ENCODE peak calls at places on chromosome 4, in seven cellular contexts. V, X, U, L, P, I and A are unnamed samples.

GRCh38 chr4:25343671-25344070 is 31.1 kb downstream of the ZCCHC4 start:
- DNase-seq in V (peak), X (no peak), U (no peak), L (no peak), P (no peak), I (peak), A (no peak)

GRCh38 chr4:71251266-71251665 is 87.6 kb upstream of the SLC4A4 start:
- DNase-seq in V (peak), X (no peak), U (no peak), L (no peak), P (no peak), I (peak), A (no peak)

GRCh38 chr4:113026556-113026955 is 22.9 kb upstream of the ANK2 start:
- DNase-seq in V (no peak), X (no peak), U (no peak), L (no peak), P (no peak), I (peak), A (peak)

GRCh38 chr4:54218736-54219135 is 10.4 kb upstream of the PDGFRA start:
- DNase-seq in V (no peak), X (no peak), U (no peak), L (no peak), P (no peak), I (no peak), A (no peak)

GRCh38 chr4:75498041-75498440 is 16.2 kb downstream of the RCHY1 start:
- DNase-seq in V (no peak), X (no peak), U (no peak), L (no peak), P (no peak), I (no peak), A (no peak)

GRCh38 chr4:113468165-113469022 is 293.1 kb downstream of the CAMK2D start:
- DNase-seq in V (peak), X (no peak), U (no peak), L (no peak), P (no peak), I (peak), A (peak)

GRCh38 chr4:108991929-108992328 is 229.1 kb upstream of the ETNPPL start:
- DNase-seq in V (peak), X (no peak), U (no peak), L (no peak), P (no peak), I (peak), A (peak)

GRCh38 chr4:139841464-139842195 is 176.0 kb downstream of the MGST2 start:
- DNase-seq in V (no peak), X (no peak), U (no peak), L (no peak), P (peak), I (no peak), A (no peak)

GRCh38 chr4:40811886-40812857 is 62.4 kb downstream of the NSUN7 start:
- DNase-seq in V (peak), X (no peak), U (no peak), L (no peak), P (no peak), I (no peak), A (no peak)

GRCh38 chr4:8227201-8227770 is 28.2 kb downstream of the SH3TC1 start:
- DNase-seq in V (no peak), X (no peak), U (no peak), L (no peak), P (no peak), I (no peak), A (no peak)

GRCh38 chr4:180560896-180561295 is 1682.3 kb upstream of the TENM3 start:
- DNase-seq in V (peak), X (no peak), U (no peak), L (no peak), P (no peak), I (no peak), A (no peak)

GRCh38 chr4:99252746-99253145 is 33.7 kb upstream of the ADH6 start:
- DNase-seq in V (no peak), X (no peak), U (no peak), L (no peak), P (no peak), I (no peak), A (no peak)

GRCh38 chr4:153486281-153487151 is 20.4 kb downstream of the TMEM131L start:
- DNase-seq in V (peak), X (no peak), U (no peak), L (no peak), P (no peak), I (peak), A (peak)

GRCh38 chr4:15805583-15806517 is 27.7 kb downstream of the CD38 start:
- DNase-seq in V (peak), X (peak), U (no peak), L (no peak), P (peak), I (peak), A (peak)

GRCh38 chr4:19194672-19195071 is 1057.0 kb upstream of the SLIT2 start:
- DNase-seq in V (no peak), X (no peak), U (no peak), L (no peak), P (no peak), I (no peak), A (no peak)

GRCh38 chr4:139146926-139147547 is 30.0 kb downstream of the ELF2 start:
- DNase-seq in V (no peak), X (no peak), U (no peak), L (no peak), P (no peak), I (no peak), A (no peak)

GRCh38 chr4:147103403-147103946 is 157.8 kb upstream of the TTC29 start:
- DNase-seq in V (peak), X (no peak), U (no peak), L (no peak), P (no peak), I (peak), A (peak)

GRCh38 chr4:120856294-120856693 is 66.2 kb downstream of the PRDM5 start:
- DNase-seq in V (no peak), X (no peak), U (no peak), L (no peak), P (no peak), I (no peak), A (no peak)

GRCh38 chr4:10096201-10096975 is 20.2 kb downstream of the WDR1 start:
- DNase-seq in V (peak), X (peak), U (peak), L (peak), P (no peak), I (peak), A (peak)

GRCh38 chr4:153759407-153760226 is at the start of gene RNF175:
- DNase-seq in V (no peak), X (no peak), U (no peak), L (no peak), P (no peak), I (peak), A (no peak)

GRCh38 chr4:54872246-54872645 is 214.5 kb downstream of the KIT start:
- DNase-seq in V (peak), X (no peak), U (no peak), L (no peak), P (no peak), I (peak), A (no peak)

GRCh38 chr4:128787509-128788311 is 21.8 kb upstream of the JADE1 start:
- DNase-seq in V (peak), X (no peak), U (no peak), L (no peak), P (no peak), I (no peak), A (no peak)

GRCh38 chr4:139782926-139783542 is 117.4 kb downstream of the MGST2 start:
- DNase-seq in V (no peak), X (no peak), U (no peak), L (no peak), P (no peak), I (no peak), A (no peak)

GRCh38 chr4:2368779-2369437 is 49.5 kb downstream of the ZFYVE28 start:
- DNase-seq in V (no peak), X (no peak), U (no peak), L (no peak), P (no peak), I (no peak), A (no peak)